ENCODE peak calls at places on chromosomes 3 and 15, in eight cellular contexts. T is GM12865, I is EL, K is kidney epithelial cell, A is frontal cortex, Y is T-cell, J is glutamatergic neuron, O is cardiac muscle cell. B is an unnamed sample.
A peak's percentile ranks its signal among the peaks of the same experiment; 100 is the strongest.

GRCh38 chr3:9778518-9779129 is 8.9 kb upstream of the CAMK1 start:
- DNase-seq in T (no peak), I (no peak), K (no peak), A (no peak), Y (no peak), J (no peak), O (no peak), B (no peak)

GRCh38 chr15:69080203-69080957 is 65.9 kb downstream of the NOX5 start:
- DNase-seq in T (no peak), I (peak; percentile 16), K (no peak), A (no peak), Y (no peak), J (no peak), O (no peak), B (no peak)

GRCh38 chr3:149016669-149017541 is 25.6 kb downstream of the GYG1 start:
- DNase-seq in T (no peak), I (peak; percentile 95), K (peak; percentile 71), A (no peak), Y (no peak), J (no peak), O (no peak), B (no peak)

GRCh38 chr15:82045179-82045891 is 483 bp downstream of the MEX3B start:
- DNase-seq in T (peak; percentile 37), I (peak; percentile 57), K (no peak), A (peak; percentile 25), Y (no peak), J (peak; percentile 44), O (peak; percentile 78), B (no peak)

GRCh38 chr3:59127071-59127470 is 77.2 kb upstream of the CFAP20DC start:
- DNase-seq in T (no peak), I (peak; percentile 61), K (peak; percentile 44), A (peak; percentile 30), Y (no peak), J (no peak), O (peak; percentile 43), B (no peak)

GRCh38 chr3:181838940-181839914 is 127.5 kb downstream of the SOX2 start:
- DNase-seq in T (no peak), I (no peak), K (no peak), A (no peak), Y (no peak), J (no peak), O (no peak), B (no peak)

GRCh38 chr15:100226107-100226506 is 115.7 kb downstream of the ADAMTS17 start:
- DNase-seq in T (no peak), I (no peak), K (no peak), A (no peak), Y (no peak), J (no peak), O (no peak), B (no peak)

GRCh38 chr3:46449755-46450552 is 14.8 kb downstream of the LTF start:
- DNase-seq in T (peak; percentile 10), I (peak; percentile 23), K (no peak), A (no peak), Y (no peak), J (no peak), O (no peak), B (no peak)

GRCh38 chr3:131083190-131083863 is 56.6 kb downstream of the NEK11 start:
- DNase-seq in T (peak; percentile 53), I (peak; percentile 5), K (no peak), A (peak; percentile 49), Y (no peak), J (peak; percentile 93), O (peak; percentile 51), B (no peak)

GRCh38 chr15:62135532-62136134 is 29.5 kb downstream of the C2CD4B start:
- DNase-seq in T (no peak), I (peak; percentile 73), K (no peak), A (no peak), Y (no peak), J (no peak), O (no peak), B (no peak)

GRCh38 chr3:18868911-18869689 is 279.2 kb upstream of the KCNH8 start:
- DNase-seq in T (no peak), I (no peak), K (no peak), A (no peak), Y (no peak), J (no peak), O (no peak), B (no peak)

GRCh38 chr3:40780341-40780800 is 255.6 kb downstream of the ZNF621 start:
- DNase-seq in T (no peak), I (peak; percentile 24), K (no peak), A (peak; percentile 49), Y (no peak), J (no peak), O (no peak), B (no peak)